ENCODE peak calls at places on chromosomes 7 and 10, in seven cellular contexts. W is endothelial cell; C is cardiac muscle cell; D is stimulated activated naive CD4-positive, alpha-beta T cell treated with Interleukin-2 at 50 U/mL for 16 hours; H is neural crest cell; T is H4; L is stimulated activated CD4-positive, alpha-beta T cell treated with anti-CD3 and anti-CD28 coated beads, Interleukin-15, amount 100 ng/mL, for 1 hour. B is an unnamed sample.

GRCh38 chr10:91493313-91493712 is 83.2 kb downstream of the HECTD2 start:
- DNase-seq in W (no peak), D (no peak), H (no peak), T (peak), C (peak), L (no peak), B (no peak)

GRCh38 chr10:31242902-31243301 is 76.1 kb upstream of the ZEB1 start:
- DNase-seq in L (peak), H (no peak), W (no peak), T (peak), C (no peak), D (peak), B (no peak)

GRCh38 chr7:126083014-126083413 is 1153.4 kb upstream of the POT1 start:
- DNase-seq in L (no peak), W (no peak), H (no peak), C (no peak), D (no peak), T (no peak), B (no peak)

GRCh38 chr7:115707236-115707635 is 323.3 kb downstream of the TFEC start:
- DNase-seq in H (no peak), D (no peak), C (peak), L (no peak), T (peak), W (peak), B (no peak)

GRCh38 chr10:636769-637168 is 52.7 kb downstream of the DIP2C start:
- DNase-seq in D (no peak), H (no peak), L (no peak), W (no peak), C (no peak), T (no peak), B (no peak)

GRCh38 chr10:120511165-120511564 is 54.1 kb downstream of the PLPP4 start:
- DNase-seq in W (no peak), T (peak), C (no peak), H (no peak), L (no peak), D (no peak), B (no peak)

GRCh38 chr10:94011296-94011695 is 17.6 kb downstream of the PLCE1 start:
- DNase-seq in T (no peak), D (no peak), C (no peak), H (no peak), L (no peak), W (no peak), B (no peak)

GRCh38 chr10:117342638-117343037 is 32.6 kb downstream of the PDZD8 start:
- DNase-seq in C (no peak), D (no peak), H (no peak), L (no peak), T (peak), W (no peak), B (no peak)

GRCh38 chr10:76178561-76179292 is 747.3 kb downstream of the LRMDA start:
- DNase-seq in W (no peak), D (no peak), H (no peak), C (no peak), L (no peak), T (no peak), B (no peak)

GRCh38 chr10:10935032-10935431 is 82.6 kb upstream of the CELF2 start:
- DNase-seq in C (no peak), T (no peak), D (no peak), H (no peak), W (no peak), L (no peak), B (no peak)

GRCh38 chr7:77427996-77428603 is 12.0 kb upstream of the GSAP start:
- DNase-seq in T (peak), L (no peak), W (no peak), C (peak), H (no peak), D (no peak), B (no peak)

GRCh38 chr7:128074336-128074735 is 43.1 kb upstream of the LRRC4 start:
- DNase-seq in W (no peak), T (no peak), H (no peak), L (no peak), D (no peak), C (no peak), B (no peak)

GRCh38 chr10:126508535-126509040 is 120.3 kb upstream of the ADAM12 start:
- DNase-seq in L (no peak), T (no peak), C (peak), D (no peak), H (no peak), W (peak), B (no peak)

GRCh38 chr10:42933454-42934340 is 143.2 kb upstream of the RET start:
- DNase-seq in C (peak), W (peak), D (no peak), T (no peak), L (no peak), H (no peak), B (peak)

GRCh38 chr7:51253157-51253556 is 63.5 kb downstream of the COBL start:
- DNase-seq in H (no peak), C (no peak), D (no peak), L (no peak), W (no peak), T (no peak), B (peak)

GRCh38 chr10:71438761-71439160 is 42.0 kb downstream of the CDH23 start:
- DNase-seq in H (no peak), D (no peak), L (no peak), W (no peak), C (no peak), T (no peak), B (no peak)

GRCh38 chr7:131071786-131072504 is 255.7 kb upstream of the MKLN1 start:
- DNase-seq in L (no peak), W (no peak), T (peak), D (no peak), H (no peak), C (no peak), B (no peak)

GRCh38 chr7:151125835-151126481 is 39.7 kb downstream of the AGAP3 start:
- DNase-seq in T (no peak), C (peak), H (no peak), W (peak), D (no peak), L (no peak), B (peak)

GRCh38 chr7:70355591-70356323 is 757.5 kb downstream of the AUTS2 start:
- DNase-seq in H (no peak), T (no peak), L (no peak), C (no peak), D (no peak), W (no peak), B (no peak)

GRCh38 chr10:2620827-2621521 is 446.4 kb upstream of the PFKP start:
- DNase-seq in C (no peak), W (no peak), L (no peak), H (no peak), D (no peak), T (no peak), B (no peak)

GRCh38 chr7:142800699-142801260 is 30.0 kb downstream of the PRSS2 start:
- DNase-seq in L (no peak), D (no peak), W (no peak), H (no peak), C (no peak), T (no peak), B (no peak)

GRCh38 chr10:71397340-71398212 is 856 bp downstream of the CDH23 start:
- DNase-seq in T (no peak), D (no peak), W (no peak), L (no peak), H (no peak), C (peak), B (peak)

GRCh38 chr7:82441916-82442478 is 1.6 kb downstream of the CACNA2D1 start:
- DNase-seq in L (no peak), T (peak), W (no peak), C (no peak), H (no peak), D (no peak), B (no peak)

B was measured in ecto neural progenitor cell.